ENCODE peak calls at places on chromosome 4, in five cellular contexts. A is hepatocyte, R is fibroblast of lung, H is A549, Q is lung. X is an unnamed sample. For H3K4me1, the result is how much of the 10 kb centered on the place peaks cover.

GRCh38 chr4:172245493-172245892 is 432.3 kb downstream of the GALNTL6 start:
- DNase-seq in A (no peak), R (no peak), H (no peak), Q (no peak), X (no peak)

GRCh38 chr4:66300336-66300934 is 630.1 kb upstream of the EPHA5 start:
- DNase-seq in A (no peak), R (no peak), H (no peak), Q (no peak), X (no peak)

GRCh38 chr4:37917388-37917787 is 26.5 kb downstream of the TBC1D1 start:
- DNase-seq in A (no peak), R (no peak), H (no peak), Q (no peak), X (no peak)

GRCh38 chr4:182929296-182929695 is 12.1 kb upstream of the DCTD start:
- DNase-seq in A (peak), R (peak), H (no peak), Q (no peak), X (peak)

GRCh38 chr4:122588453-122589238 is 32.2 kb downstream of the IL21 start:
- DNase-seq in A (no peak), R (peak), H (no peak), Q (no peak), X (no peak)

GRCh38 chr4:55080174-55080865 is 45.1 kb downstream of the KDR start:
- DNase-seq in A (no peak), R (peak), H (no peak), Q (no peak), X (peak)

GRCh38 chr4:48162162-48162561 is 28.1 kb upstream of the TXK start:
- DNase-seq in A (no peak), R (no peak), H (no peak), Q (no peak), X (no peak)

GRCh38 chr4:957231-957580 is 16.2 kb downstream of the DGKQ start:
- DNase-seq in A (no peak), R (no peak), H (no peak), Q (no peak), X (no peak)

GRCh38 chr4:910366-911091 is 21.6 kb downstream of the GAK start:
- DNase-seq in A (no peak), R (no peak), H (no peak), Q (no peak), X (no peak)

GRCh38 chr4:3328814-3329663 is 36.2 kb downstream of the RGS12 start:
- DNase-seq in A (no peak), R (no peak), H (no peak), Q (no peak), X (no peak)

GRCh38 chr4:185792384-185793146 is 19.4 kb downstream of the SORBS2 start:
- DNase-seq in A (peak), R (peak), H (no peak), Q (no peak), X (peak)
- H3K4me1 ChIP-seq in A (under half), R (under half), H (under half), Q (under half), X (half or more)

DNA sequence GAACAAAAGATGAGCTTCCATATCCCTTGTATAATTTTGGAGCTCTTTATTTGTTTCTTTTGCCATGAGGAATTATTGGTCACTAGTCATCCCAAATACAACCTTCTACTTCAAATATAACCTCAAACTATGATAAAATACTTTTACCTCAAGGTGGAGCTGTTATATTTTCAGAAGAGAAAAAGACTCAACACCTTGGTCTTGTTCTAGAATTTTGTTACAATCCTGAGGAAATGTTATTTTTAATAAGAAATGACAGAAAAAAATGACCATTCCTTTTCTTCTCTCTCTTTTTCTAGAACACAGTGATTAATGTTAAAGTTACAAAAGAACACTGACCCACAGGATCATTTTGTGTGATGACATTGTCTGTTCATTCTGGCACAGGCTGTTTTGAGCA is 159.5 kb upstream of the CTSO start:
- DNase-seq in A (no peak), R (no peak), H (no peak), Q (no peak), X (no peak)
- TF ChIP-seq CTCF in A (peak), R (no peak), H (peak), Q (no peak), X (peak)

DNA sequence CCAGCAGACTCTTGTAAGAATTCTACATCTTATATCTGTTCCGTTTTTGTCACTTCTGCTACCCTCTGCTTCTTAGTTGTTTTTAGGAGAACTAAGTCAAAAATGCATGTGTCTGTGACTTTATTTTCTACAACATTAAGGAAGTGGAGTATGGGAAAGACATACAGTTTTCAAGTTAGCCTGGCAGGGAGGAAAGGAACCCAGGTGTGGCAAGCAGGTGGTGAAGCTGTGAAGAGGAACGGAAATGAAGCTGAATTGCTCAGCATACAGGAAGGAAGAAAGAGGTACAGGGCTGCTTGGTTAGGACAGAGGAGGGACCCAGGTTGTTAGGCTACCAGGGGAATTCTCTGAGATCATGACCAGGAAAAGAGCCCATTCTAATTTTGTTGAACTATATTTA is 9.4 kb downstream of the GPRIN3 start:
- DNase-seq in A (no peak), R (no peak), H (no peak), Q (no peak), X (no peak)
- H3K4me1 ChIP-seq in A (under half), R (under half), H (half or more), Q (under half), X (half or more)

GRCh38 chr4:160724063-160724462 is 1439.7 kb downstream of the FSTL5 start:
- DNase-seq in A (no peak), R (no peak), H (no peak), Q (no peak), X (no peak)
- TF ChIP-seq CTCF in A (no peak), R (no peak), H (no peak), Q (no peak), X (no peak)

GRCh38 chr4:151204925-151205524 is 71.9 kb upstream of the PRSS48 start:
- DNase-seq in A (peak), R (no peak), H (no peak), Q (no peak), X (no peak)
- H3K4me1 ChIP-seq in A (under half), R (under half), H (under half), Q (under half), X (under half)

GRCh38 chr4:149370002-149370401 is 445.6 kb downstream of the IQCM start:
- DNase-seq in A (no peak), R (no peak), H (no peak), Q (no peak), X (no peak)

GRCh38 chr4:149371021-149371420 is 444.6 kb downstream of the IQCM start:
- DNase-seq in A (peak), R (peak), H (peak), Q (no peak), X (peak)
- TF ChIP-seq CTCF in A (peak), R (peak), H (peak), Q (no peak), X (peak)